ENCODE peak calls at places on chromosomes 3 and 15, in ten cellular contexts. Z is transverse colon, T is HCT116, E is esophagus muscularis mucosa, F is tibial nerve, L is body of pancreas, A is right lobe of liver, V is sigmoid colon, G is spleen, B is ovary. R is an unnamed sample.

GRCh38 chr15:69976366-69976994 is 121.2 kb downstream of the TLE3 start:
- DNase-seq in Z (peak; percentile 29), T (no peak), E (no peak), F (no peak), L (peak; percentile 21), A (no peak), V (no peak), G (no peak), B (no peak), R (peak; percentile 53)

GRCh38 chr15:64164436-64164835 is 1.6 kb upstream of the PPIB start:
- DNase-seq in Z (no peak), T (no peak), E (no peak), F (no peak), L (no peak), A (no peak), V (no peak), G (no peak), B (no peak), R (no peak)

GRCh38 chr3:38004415-38005075 is 14.0 kb downstream of the VILL start:
- DNase-seq in Z (peak; percentile 94), T (peak; percentile 54), E (no peak), F (peak; percentile 85), L (peak; percentile 88), A (peak; percentile 79), V (peak; percentile 82), G (peak; percentile 83), B (no peak), R (peak; percentile 86)

GRCh38 chr3:13885704-13886010 is 5.8 kb upstream of the WNT7A start:
- DNase-seq in Z (no peak), T (no peak), E (peak; percentile 45), F (no peak), L (no peak), A (no peak), V (no peak), G (no peak), B (no peak), R (no peak)

GRCh38 chr3:31165399-31165860 is 271.0 kb upstream of the GADL1 start:
- DNase-seq in Z (no peak), T (no peak), E (no peak), F (no peak), L (no peak), A (no peak), V (no peak), G (no peak), B (no peak), R (peak; percentile 46)

GRCh38 chr3:110243081-110243480 is 828.5 kb upstream of the NECTIN3 start:
- DNase-seq in Z (no peak), T (no peak), E (no peak), F (no peak), L (no peak), A (no peak), V (no peak), G (no peak), B (no peak), R (no peak)

GRCh38 chr3:36366308-36366707 is 14.0 kb upstream of the STAC start:
- DNase-seq in Z (no peak), T (no peak), E (no peak), F (no peak), L (no peak), A (no peak), V (no peak), G (no peak), B (no peak), R (no peak)

GRCh38 chr3:196631655-196632032 is 7.8 kb upstream of the NRROS start:
- DNase-seq in Z (no peak), T (no peak), E (no peak), F (no peak), L (no peak), A (no peak), V (no peak), G (no peak), B (no peak), R (no peak)

GRCh38 chr15:23467110-23467600 is 20.1 kb upstream of the GOLGA6L2 start:
- DNase-seq in Z (no peak), T (peak; percentile 24), E (no peak), F (no peak), L (no peak), A (no peak), V (no peak), G (no peak), B (no peak), R (no peak)

GRCh38 chr3:113534365-113534764 is 2.0 kb downstream of the SIDT1 start:
- DNase-seq in Z (no peak), T (no peak), E (no peak), F (no peak), L (no peak), A (no peak), V (no peak), G (no peak), B (no peak), R (no peak)

GRCh38 chr15:70379938-70380337 is 282.2 kb upstream of the TLE3 start:
- DNase-seq in Z (no peak), T (no peak), E (peak; percentile 45), F (no peak), L (no peak), A (no peak), V (peak; percentile 53), G (no peak), B (no peak), R (no peak)

GRCh38 chr3:70855139-70855538 is 542.7 kb upstream of the MDFIC2 start:
- DNase-seq in Z (no peak), T (no peak), E (no peak), F (no peak), L (no peak), A (no peak), V (no peak), G (no peak), B (no peak), R (no peak)

GRCh38 chr15:89660556-89660955 is 5.3 kb upstream of the KIF7 start:
- DNase-seq in Z (no peak), T (no peak), E (no peak), F (no peak), L (no peak), A (no peak), V (no peak), G (no peak), B (no peak), R (no peak)

GRCh38 chr3:103693831-103694230 is 1259.0 kb downstream of the ZPLD1 start:
- DNase-seq in Z (no peak), T (no peak), E (no peak), F (no peak), L (no peak), A (no peak), V (no peak), G (no peak), B (no peak), R (no peak)

GRCh38 chr3:174949523-174949922 is 90.4 kb downstream of the NAALADL2 start:
- DNase-seq in Z (no peak), T (no peak), E (no peak), F (no peak), L (no peak), A (no peak), V (no peak), G (no peak), B (no peak), R (no peak)
- H3K4me3 ChIP-seq in Z (no peak overlapping the region), T (no peak overlapping the region), E (no peak overlapping the region), F (no peak overlapping the region), L (no peak overlapping the region), A (no peak overlapping the region), V (no peak overlapping the region), G (no peak overlapping the region), B (no peak overlapping the region), R (no peak overlapping the region)

GRCh38 chr3:3165241-3165640 is 14.2 kb downstream of the CRBN start:
- DNase-seq in Z (no peak), T (no peak), E (no peak), F (no peak), L (no peak), A (no peak), V (no peak), G (no peak), B (no peak), R (no peak)
- TF ChIP-seq POLR2A in Z (no peak), T (no peak), E (no peak), F (no peak), L (no peak), A (no peak), V (no peak), G (no peak), B (no peak), R (no peak)

DNA sequence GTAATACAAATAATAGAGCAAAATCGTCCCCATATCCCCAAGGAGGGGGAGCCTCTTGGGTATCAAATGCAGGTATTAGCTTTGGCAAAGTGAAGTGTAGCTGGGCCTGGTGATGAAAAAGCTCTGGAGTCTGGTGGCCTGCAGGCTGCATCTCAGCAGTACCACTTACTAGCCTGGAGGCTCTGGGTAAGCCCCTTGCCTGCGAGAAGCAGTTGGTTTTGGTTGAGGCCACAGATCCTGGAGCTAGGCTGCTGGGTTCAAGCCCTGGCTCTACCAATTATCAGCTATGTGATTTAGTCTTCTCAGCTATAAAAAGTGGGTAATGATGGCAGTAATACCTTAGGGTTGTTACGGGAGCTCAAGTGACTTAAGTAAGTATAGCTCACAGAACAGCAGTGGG is 6.1 kb downstream of the KCNAB1 start:
- DNase-seq in Z (no peak), T (no peak), E (peak; percentile 88), F (no peak), L (no peak), A (no peak), V (no peak), G (no peak), B (no peak), R (no peak)
- H3K27me3 ChIP-seq in Z (no peaks in the 10 kb centered on the region), T (no peaks in the 10 kb centered on the region), E (no peaks in the 10 kb centered on the region), F (no peaks in the 10 kb centered on the region), L (no peaks in the 10 kb centered on the region), A (no peaks in the 10 kb centered on the region), V (no peaks in the 10 kb centered on the region), G (no peaks in the 10 kb centered on the region), B (no peaks in the 10 kb centered on the region), R (no peaks in the 10 kb centered on the region)

GRCh38 chr3:135214400-135214799 is 419.3 kb downstream of the EPHB1 start:
- DNase-seq in Z (no peak), T (no peak), E (no peak), F (no peak), L (no peak), A (no peak), V (no peak), G (no peak), B (no peak), R (no peak)
- H3K4me3 ChIP-seq in Z (no peak overlapping the region), T (no peak overlapping the region), E (no peak overlapping the region), F (no peak overlapping the region), L (no peak overlapping the region), A (no peak overlapping the region), V (no peak overlapping the region), G (no peak overlapping the region), B (no peak overlapping the region), R (no peak overlapping the region)

DNA sequence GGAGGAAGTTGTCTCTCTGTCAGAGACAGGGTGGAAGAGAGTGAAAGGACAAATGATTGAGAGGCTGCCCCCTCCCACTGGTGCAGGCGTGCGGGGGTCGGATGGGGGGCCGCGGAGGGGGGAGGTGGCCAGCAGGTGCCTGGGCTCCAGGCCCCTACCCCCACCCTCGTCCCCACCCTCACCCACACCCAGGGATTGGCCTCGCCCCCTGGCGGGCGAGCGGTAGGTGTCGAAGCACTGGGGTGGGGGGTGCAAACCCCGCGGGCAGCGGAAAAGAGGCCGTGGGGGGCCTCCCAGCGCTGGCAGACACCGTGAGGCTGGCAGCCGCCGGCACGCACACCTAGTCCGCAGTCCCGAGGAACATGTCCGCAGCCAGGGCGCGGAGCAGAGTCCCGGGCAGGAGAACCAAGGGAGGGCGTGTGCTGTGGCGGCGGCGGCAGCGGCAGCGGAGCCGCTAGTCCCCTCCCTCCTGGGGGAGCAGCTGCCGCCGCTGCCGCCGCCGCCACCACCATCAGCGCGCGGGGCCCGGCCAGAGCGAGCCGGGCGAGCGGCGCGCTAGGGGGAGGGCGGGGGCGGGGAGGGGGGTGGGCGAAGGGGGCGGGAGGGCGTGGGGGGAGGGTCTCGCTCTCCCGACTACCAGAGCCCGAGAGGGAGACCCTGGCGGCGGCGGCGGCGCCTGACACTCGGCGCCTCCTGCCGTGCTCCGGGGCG is at the start of gene KAT2B:
- DNase-seq in Z (peak; percentile 85), T (no peak), E (peak; percentile 93), F (peak; percentile 63), L (peak; percentile 83), A (peak; percentile 91), V (peak; percentile 89), G (peak; percentile 97), B (peak; percentile 87), R (peak; percentile 87)
- TF ChIP-seq POLR2A in Z (peak; percentile 49), T (no peak), E (peak; percentile 19), F (peak; percentile 59), L (peak; percentile 72), A (peak; percentile 67), V (no peak), G (no peak), B (peak; percentile 24), R (peak; percentile 78)